ENCODE peak calls at places on chromosome 9, in four cellular contexts. U is IMR-90, A is K562, N is GM12878. M is an unnamed sample.
A peak's percentile ranks its signal among the peaks of the same experiment; 100 is the strongest.

GRCh38 chr9:76269789-76270188 is 124.4 kb downstream of the RFK start:
- DNase-seq in A (no peak), U (peak; percentile 60), N (no peak), M (no peak)

GRCh38 chr9:77647267-77647658 is 859 bp downstream of the GNA14 start:
- DNase-seq in N (no peak), A (no peak), U (no peak), M (no peak)

GRCh38 chr9:36401179-36401740 is 1.2 kb upstream of the RNF38 start:
- DNase-seq in N (peak; percentile 19), A (peak; percentile 86), U (peak; percentile 61), M (no peak)

GRCh38 chr9:90420211-90420610 is 222.4 kb downstream of the DIRAS2 start:
- DNase-seq in U (no peak), N (no peak), A (no peak), M (no peak)

GRCh38 chr9:34630402-34631154 is 1.7 kb upstream of the ARID3C start:
- DNase-seq in U (no peak), N (no peak), A (no peak), M (no peak)

GRCh38 chr9:4865685-4866084 is 72.9 kb downstream of the RCL1 start:
- DNase-seq in U (no peak), A (peak; percentile 73), N (no peak), M (no peak)

GRCh38 chr9:135073081-135073740 is 14.3 kb upstream of the OLFM1 start:
- DNase-seq in A (no peak), U (no peak), N (no peak), M (no peak)

GRCh38 chr9:99831857-99832557 is 10.3 kb downstream of the NR4A3 start:
- DNase-seq in N (no peak), U (no peak), A (no peak), M (no peak)

GRCh38 chr9:133882849-133883248 is 109.3 kb downstream of the VAV2 start:
- DNase-seq in A (no peak), N (no peak), U (no peak), M (no peak)

GRCh38 chr9:81819859-81820546 is 108.2 kb upstream of the SPATA31D4 start:
- DNase-seq in N (no peak), U (peak; percentile 35), A (no peak), M (no peak)

GRCh38 chr9:91207889-91208651 is 153.6 kb downstream of the AUH start:
- DNase-seq in N (peak; percentile 87), A (no peak), U (peak; percentile 71), M (no peak)

GRCh38 chr9:122346478-122347347 is 24.1 kb upstream of the PTGS1 start:
- DNase-seq in N (no peak), U (no peak), A (no peak), M (no peak)

GRCh38 chr9:134681061-134681661 is 39.6 kb downstream of the COL5A1 start:
- DNase-seq in U (peak; percentile 44), N (no peak), A (no peak), M (no peak)

GRCh38 chr9:77802512-77803293 is 154.6 kb upstream of the GNA14 start:
- DNase-seq in U (no peak), A (no peak), N (no peak), M (no peak)

GRCh38 chr9:124347968-124348358 is 67.3 kb downstream of the PSMB7 start:
- DNase-seq in U (no peak), A (no peak), N (no peak), M (no peak)

GRCh38 chr9:113675475-113675941 is 200.6 kb upstream of the ZNF618 start:
- DNase-seq in U (peak; percentile 100), A (peak; percentile 27), N (no peak), M (no peak)

GRCh38 chr9:91273853-91274552 is 87.7 kb downstream of the AUH start:
- DNase-seq in N (no peak), A (no peak), U (peak; percentile 80), M (no peak)

GRCh38 chr9:91500509-91501011 is 76.9 kb upstream of the NFIL3 start:
- DNase-seq in A (peak; percentile 63), N (no peak), U (peak; percentile 95), M (no peak)

GRCh38 chr9:109771796-109772525 is 8.0 kb upstream of the PALM2AKAP2 start:
- DNase-seq in A (no peak), U (peak; percentile 64), N (no peak), M (no peak)

GRCh38 chr9:129964901-129965734 is 77.9 kb downstream of the FNBP1 start:
- DNase-seq in N (no peak), U (peak; percentile 93), A (no peak), M (no peak)

GRCh38 chr9:136365775-136366223 is 2.3 kb upstream of the DNLZ start:
- DNase-seq in N (no peak), A (no peak), U (no peak), M (no peak)

GRCh38 chr9:4769321-4770080 is 23.2 kb upstream of the RCL1 start:
- DNase-seq in N (no peak), U (peak; percentile 53), A (peak; percentile 69), M (no peak)

GRCh38 chr9:77386187-77386586 is 208.9 kb downstream of the VPS13A start:
- DNase-seq in U (peak; percentile 61), A (no peak), N (no peak), M (no peak)

GRCh38 chr9:88258012-88258411 is 119.7 kb upstream of the SPATA31C2 start:
- DNase-seq in A (no peak), N (no peak), U (peak; percentile 71), M (no peak)
- TF ChIP-seq CHD1 in A (no peak), N (no peak), U (no peak), M (no peak)

DNA sequence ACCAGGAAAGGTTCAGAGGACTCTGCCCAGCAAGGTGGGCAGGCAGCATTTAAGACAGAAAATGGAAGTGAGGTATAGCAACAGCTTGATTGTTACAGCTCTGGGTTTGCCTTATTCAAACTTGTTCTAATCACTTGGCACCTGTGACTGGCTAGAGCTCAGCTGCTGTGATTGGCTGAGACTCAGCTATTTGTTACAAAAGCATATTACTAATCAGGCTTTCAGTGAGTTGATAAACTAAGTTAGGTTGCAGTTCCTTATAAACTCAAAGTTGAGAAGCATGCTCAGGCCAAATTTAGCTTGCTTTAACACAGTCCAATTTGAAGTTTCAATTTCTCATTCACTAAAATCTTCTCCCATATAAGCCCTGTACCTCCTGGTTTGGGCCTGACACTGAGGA is 56.3 kb downstream of the GDA start:
- DNase-seq in U (no peak), A (no peak), N (peak; percentile 38), M (no peak)
- TF ChIP-seq CHD1 in U (no peak), A (no peak), N (no peak), M (no peak)

DNA sequence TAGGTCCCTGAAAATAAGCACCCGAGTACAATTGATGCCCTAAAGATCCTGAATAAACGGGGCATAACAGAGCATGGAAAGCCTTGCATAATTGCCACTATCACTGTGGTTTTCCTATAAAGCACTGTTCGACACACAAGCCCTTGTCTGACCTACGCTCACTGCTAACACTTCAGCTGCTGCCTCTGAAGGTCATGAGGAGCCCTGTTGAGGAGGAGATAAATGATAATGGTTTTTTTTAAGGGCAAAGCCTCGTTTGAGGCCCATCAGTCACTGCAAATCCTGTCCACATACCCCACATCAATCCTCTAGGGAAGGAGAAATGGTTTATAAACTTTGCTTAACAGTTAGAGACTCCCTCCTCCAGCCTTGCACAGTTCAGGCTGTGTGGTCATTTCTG is 35.1 kb downstream of the GABBR2 start:
- DNase-seq in U (no peak), A (no peak), N (no peak), M (no peak)
- TF ChIP-seq CHD1 in U (no peak), A (no peak), N (no peak), M (no peak)

GRCh38 chr9:115548826-115549225 is 430.9 kb upstream of the TNC start:
- DNase-seq in U (peak; percentile 59), A (no peak), N (no peak), M (no peak)
- TF ChIP-seq CHD1 in U (no peak), A (no peak), N (no peak), M (no peak)

DNA sequence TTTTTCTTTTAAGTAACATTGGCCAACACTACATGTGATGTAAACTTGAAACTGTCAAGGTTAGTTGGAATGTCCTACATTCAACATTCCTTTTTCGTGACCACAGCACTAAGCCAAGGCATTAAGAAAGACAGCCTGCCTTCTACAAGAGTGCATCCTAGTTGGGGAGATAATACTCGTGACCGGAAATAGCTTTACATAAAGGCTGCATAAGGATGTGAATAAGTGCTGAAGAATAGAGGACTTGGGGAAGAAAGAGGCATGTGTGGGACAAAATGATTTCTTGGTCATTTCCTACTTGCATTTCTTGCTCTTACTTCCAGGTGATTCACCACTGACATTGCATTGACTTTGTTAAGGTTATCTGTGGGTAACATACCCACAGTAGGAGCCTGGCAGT is 282.0 kb downstream of the DMRT2 start:
- DNase-seq in U (no peak), A (no peak), N (no peak), M (no peak)
- TF ChIP-seq CHD1 in U (no peak), A (no peak), N (no peak), M (no peak)

DNA sequence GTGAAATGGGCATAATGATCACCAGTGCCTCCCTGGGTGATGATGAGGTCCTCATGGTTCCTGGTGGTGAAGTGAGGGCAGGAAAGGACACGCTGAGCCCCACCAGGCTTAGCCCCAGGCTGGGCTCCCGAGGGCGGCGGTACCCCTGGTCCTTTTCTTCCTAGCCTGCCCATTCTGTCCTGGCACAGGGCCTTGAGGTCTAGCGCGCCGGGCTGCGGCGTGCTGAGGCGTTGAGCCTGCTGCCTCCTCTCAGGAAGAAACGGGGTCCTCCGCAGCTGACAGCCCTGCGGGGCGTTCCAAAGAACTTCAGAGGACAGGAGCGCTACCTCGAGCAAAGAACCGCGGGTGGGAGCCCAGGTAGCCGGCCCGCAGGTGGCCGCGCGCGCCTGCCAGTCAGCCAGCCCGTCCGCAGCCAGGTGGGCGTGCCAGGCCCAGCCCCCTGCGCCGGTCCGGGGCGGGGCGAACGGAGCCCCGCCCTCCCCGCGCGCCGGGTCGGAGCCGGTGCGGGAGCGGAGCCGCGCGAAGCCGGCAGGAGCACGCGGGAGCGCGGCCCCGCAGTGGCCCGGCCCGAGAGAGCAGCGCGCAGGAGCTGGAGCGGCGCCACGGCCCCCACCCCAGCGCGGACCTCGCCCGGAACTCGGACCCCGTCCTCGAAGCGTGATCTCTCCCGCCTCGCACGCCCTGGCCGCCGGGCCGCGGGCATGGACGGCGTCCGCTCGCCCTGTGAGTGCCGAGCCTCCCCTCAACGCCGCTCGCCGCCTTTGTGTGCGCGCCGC is at the start of gene WNK2:
- DNase-seq in A (peak; percentile 90), U (no peak), N (no peak), M (no peak)
- TF ChIP-seq CHD1 in A (no peak), U (no peak), N (no peak), M (no peak)

DNA sequence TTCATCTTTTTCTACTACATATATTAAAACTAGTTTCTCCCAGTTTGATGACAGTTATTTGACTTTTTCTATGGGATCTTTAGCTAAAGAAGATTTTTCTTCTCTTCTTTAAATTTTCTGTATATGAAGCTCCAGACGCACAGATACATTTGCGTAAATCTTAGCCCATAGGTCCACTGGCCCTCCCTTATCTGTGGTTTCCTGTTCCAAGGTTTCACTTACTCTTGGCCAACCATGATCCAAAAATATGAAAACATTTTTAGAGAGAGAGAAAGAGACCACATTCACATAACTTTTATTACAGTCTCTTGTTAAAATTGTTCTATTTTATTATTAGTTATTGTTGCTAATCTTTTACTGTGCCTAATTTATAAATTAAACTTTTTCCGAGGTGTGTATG is 270.2 kb upstream of the DAPK1 start:
- DNase-seq in U (no peak), N (no peak), A (no peak), M (no peak)
- TF ChIP-seq CHD1 in U (no peak), N (no peak), A (no peak), M (no peak)

M was measured in H1.